ENCODE peak calls at places on chromosomes 4 and X, in seven cellular contexts. M, R, K, S, J, N and L are unnamed samples.

GRCh38 chr4:8909548-8909947 is 37.9 kb upstream of the HMX1 start:
- DNase-seq in K (no peak), M (no peak), J (no peak), R (no peak), S (no peak), N (peak; percentile 16), L (no peak)

GRCh38 chr4:75584067-75584466 is 28.2 kb downstream of the ODAPH start:
- DNase-seq in S (no peak), R (peak; percentile 4), M (no peak), K (no peak), N (no peak), J (no peak), L (no peak)

GRCh38 chrX:51461053-51462050 is 35.0 kb downstream of the NUDT11 start:
- DNase-seq in J (no peak), K (no peak), M (no peak), N (no peak), R (peak; percentile 40), S (no peak), L (no peak)

GRCh38 chr4:57078685-57079521 is 31.3 kb downstream of the IGFBP7 start:
- DNase-seq in R (no peak), S (peak; percentile 91), N (no peak), J (no peak), M (no peak), K (no peak), L (no peak)

GRCh38 chr4:24686866-24687672 is 102.7 kb upstream of the DHX15 start:
- DNase-seq in N (peak; percentile 48), S (no peak), K (peak; percentile 36), J (no peak), M (no peak), R (peak; percentile 39), L (peak; percentile 67)

GRCh38 chr4:184298255-184298654 is 80.6 kb upstream of the ENPP6 start:
- DNase-seq in K (no peak), J (no peak), M (no peak), N (no peak), R (no peak), S (no peak), L (no peak)

GRCh38 chr4:2361366-2362285 is 56.8 kb downstream of the ZFYVE28 start:
- DNase-seq in J (no peak), S (no peak), M (no peak), R (no peak), K (no peak), N (no peak), L (no peak)

GRCh38 chr4:17276821-17277220 is 235.1 kb downstream of the QDPR start:
- DNase-seq in S (no peak), K (no peak), R (peak; percentile 77), J (no peak), M (no peak), N (no peak), L (no peak)

GRCh38 chr4:151990201-151990600 is 229.4 kb upstream of the GATB start:
- DNase-seq in K (no peak), M (no peak), S (peak; percentile 44), R (peak; percentile 48), J (no peak), N (no peak), L (no peak)

GRCh38 chr4:48899950-48900349 is 6.6 kb downstream of the OCIAD2 start:
- DNase-seq in N (peak; percentile 33), R (peak; percentile 55), S (no peak), J (no peak), M (no peak), K (no peak), L (no peak)

GRCh38 chrX:146433771-146434170 is 375.8 kb upstream of the CXorf51B start:
- DNase-seq in M (no peak), K (no peak), S (no peak), R (no peak), J (no peak), N (no peak), L (no peak)

GRCh38 chr4:40681600-40682297 is 52.1 kb upstream of the RBM47 start:
- DNase-seq in N (no peak), S (no peak), R (no peak), K (no peak), J (no peak), M (no peak), L (no peak)

GRCh38 chr4:128868758-128869157 is 59.3 kb downstream of the JADE1 start:
- DNase-seq in R (peak; percentile 62), J (no peak), N (no peak), S (no peak), M (no peak), K (no peak), L (no peak)

GRCh38 chr4:98470366-98470765 is 188.0 kb downstream of the TSPAN5 start:
- DNase-seq in J (no peak), M (no peak), S (no peak), N (no peak), R (no peak), K (no peak), L (no peak)

GRCh38 chrX:135382260-135382659 is 39.5 kb upstream of the SMIM10L2A start:
- DNase-seq in S (no peak), M (no peak), N (no peak), J (no peak), R (no peak), K (no peak), L (no peak)

GRCh38 chr4:76673361-76673760 is 224.6 kb downstream of the SOWAHB start:
- DNase-seq in S (no peak), R (peak; percentile 59), M (no peak), N (no peak), J (no peak), K (no peak), L (no peak)

GRCh38 chrX:84475596-84475995 is 26.7 kb downstream of the HDX start:
- DNase-seq in S (no peak), R (no peak), M (no peak), N (no peak), J (no peak), K (no peak), L (no peak)

GRCh38 chr4:135838889-135839288 is 1637.3 kb upstream of the PABPC4L start:
- DNase-seq in M (no peak), S (peak; percentile 63), K (no peak), N (peak; percentile 29), J (no peak), R (peak; percentile 1), L (no peak)

GRCh38 chr4:108851346-108851745 is 88.5 kb upstream of the ETNPPL start:
- DNase-seq in M (no peak), S (no peak), J (no peak), R (peak; percentile 27), N (no peak), K (no peak), L (no peak)
- TF ChIP-seq CTCF in M (no peak), S (no peak), J (no peak), R (no peak), N (no peak), K (no peak), L (no peak)

DNA sequence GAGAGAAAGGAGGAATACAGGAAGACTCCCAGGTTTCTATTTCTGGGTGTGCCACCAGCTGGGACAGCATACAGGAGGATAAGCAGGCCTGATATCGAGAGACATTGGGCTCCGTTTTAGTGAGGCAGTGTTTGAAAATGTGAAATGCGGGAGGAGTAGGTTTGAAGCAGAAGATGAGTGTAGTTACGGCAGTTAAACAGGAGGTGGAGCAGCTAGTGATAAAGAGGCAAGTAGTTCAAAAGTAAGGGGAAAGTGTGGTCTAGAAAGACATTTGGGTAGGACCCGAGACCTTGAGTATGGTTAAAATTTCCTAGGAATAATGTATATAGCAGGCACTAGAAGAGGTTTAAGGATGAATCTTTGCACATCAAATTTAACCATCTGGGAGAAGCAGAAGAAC is 42.4 kb downstream of the DCUN1D4 start:
- DNase-seq in R (peak; percentile 45), N (no peak), J (no peak), K (no peak), M (no peak), S (no peak), L (peak; percentile 49)
- TF ChIP-seq CTCF in R (peak; percentile 17), N (no peak), J (no peak), K (peak; percentile 25), M (peak; percentile 61), S (peak; percentile 38), L (no peak)

GRCh38 chr4:22957774-22958173 is 265.0 kb downstream of the GBA3 start:
- DNase-seq in S (no peak), J (no peak), R (no peak), N (no peak), M (no peak), K (no peak), L (no peak)

GRCh38 chr4:22959483-22959882 is 266.7 kb downstream of the GBA3 start:
- DNase-seq in M (no peak), J (no peak), S (no peak), N (no peak), R (no peak), K (no peak), L (no peak)

DNA sequence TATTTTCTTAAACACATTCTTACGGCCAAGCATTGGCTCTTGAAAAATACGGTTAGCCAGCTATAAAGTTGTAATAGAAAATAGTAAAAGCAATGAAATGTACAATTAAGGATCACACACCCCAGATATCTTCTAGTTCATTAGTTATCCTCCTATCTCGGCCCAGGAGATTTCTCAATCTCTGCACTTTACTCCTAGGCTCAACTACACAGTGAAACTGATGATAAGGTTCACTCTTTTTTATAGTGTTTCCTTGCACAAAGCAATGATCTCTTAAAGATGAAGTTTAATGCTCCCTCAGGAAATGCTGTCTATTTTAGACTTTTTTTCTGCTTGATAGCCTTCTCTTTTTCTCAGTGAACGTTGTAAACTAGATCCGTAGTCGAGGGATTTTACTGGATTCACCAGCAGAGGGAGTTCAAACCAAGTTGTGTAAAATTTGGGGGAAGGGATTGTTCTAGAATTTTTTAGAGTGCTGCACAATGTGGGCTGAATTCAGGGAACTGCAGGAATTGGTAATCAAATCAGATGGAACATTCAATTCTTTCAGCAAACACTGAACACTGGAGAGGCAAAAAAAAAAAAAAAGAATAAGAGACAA is 269.5 kb downstream of the GBA3 start:
- DNase-seq in S (no peak), R (peak; percentile 58), N (no peak), M (no peak), K (no peak), J (no peak), L (peak; percentile 49)
- TF ChIP-seq CTCF in S (peak; percentile 64), R (peak; percentile 59), N (peak; percentile 21), M (peak; percentile 74), K (no peak), J (no peak), L (no peak)

GRCh38 chr4:80361329-80361900 is 25.9 kb downstream of the CFAP299 start:
- DNase-seq in J (no peak), N (no peak), M (no peak), K (no peak), S (no peak), R (peak; percentile 48), L (no peak)
- TF ChIP-seq CTCF in J (no peak), N (peak; percentile 59), M (peak; percentile 80), K (peak; percentile 50), S (peak; percentile 3), R (peak; percentile 21), L (no peak)

GRCh38 chrX:123976671-123977316 is 15.3 kb downstream of the STAG2 start:
- DNase-seq in S (no peak), R (peak; percentile 53), M (no peak), J (no peak), N (no peak), K (no peak), L (no peak)
- TF ChIP-seq CTCF in S (no peak), R (no peak), M (peak; percentile 45), J (no peak), N (peak; percentile 33), K (peak; percentile 28), L (no peak)